ENCODE peak calls at places on chromosomes 16 and 17, in four cellular contexts. One of them, this sample, is unnamed.
A peak's percentile ranks its signal among the peaks of the same experiment; 100 is the strongest.

GRCh38 chr17:5943232-5943631 is 126.9 kb upstream of the WSCD1 start:
- DNase-seq in mesenchymal stem cell: no peak
- DNase-seq in neuronal stem cell: no peak
- DNase-seq in IMR-90: no peak
- DNase-seq in this sample: no peak

GRCh38 chr16:3195975-3196374 is 8.0 kb downstream of the OR1F1 start:
- DNase-seq in mesenchymal stem cell: no peak
- DNase-seq in IMR-90: no peak
- DNase-seq in neuronal stem cell: no peak
- DNase-seq in this sample: no peak

GRCh38 chr17:10063730-10064221 is 134.6 kb downstream of the GAS7 start:
- DNase-seq in IMR-90: peak; percentile 31
- DNase-seq in mesenchymal stem cell: peak; percentile 88
- DNase-seq in neuronal stem cell: no peak
- DNase-seq in this sample: no peak

GRCh38 chr17:71440513-71440912 is 680.3 kb upstream of the SOX9 start:
- DNase-seq in mesenchymal stem cell: no peak
- DNase-seq in IMR-90: peak; percentile 15
- DNase-seq in neuronal stem cell: no peak
- DNase-seq in this sample: no peak

GRCh38 chr16:28189237-28189636 is 22.5 kb downstream of the XPO6 start:
- DNase-seq in IMR-90: peak; percentile 54
- DNase-seq in neuronal stem cell: no peak
- DNase-seq in mesenchymal stem cell: peak; percentile 59
- DNase-seq in this sample: no peak

GRCh38 chr16:83715217-83715920 is 92.4 kb upstream of the HSBP1 start:
- DNase-seq in mesenchymal stem cell: no peak
- DNase-seq in IMR-90: no peak
- DNase-seq in neuronal stem cell: no peak
- DNase-seq in this sample: no peak

GRCh38 chr17:75808905-75809621 is 24.5 kb downstream of the UNK start:
- DNase-seq in mesenchymal stem cell: peak; percentile 78
- DNase-seq in IMR-90: peak; percentile 37
- DNase-seq in neuronal stem cell: no peak
- DNase-seq in this sample: peak; percentile 29

GRCh38 chr17:45149037-45149668 is 878 bp downstream of the HEXIM1 start:
- DNase-seq in IMR-90: peak; percentile 78
- DNase-seq in neuronal stem cell: peak; percentile 86
- DNase-seq in mesenchymal stem cell: peak; percentile 91
- DNase-seq in this sample: peak; percentile 92

GRCh38 chr17:74573169-74573568 is 5.9 kb upstream of the CD300H start:
- DNase-seq in IMR-90: no peak
- DNase-seq in mesenchymal stem cell: no peak
- DNase-seq in neuronal stem cell: no peak
- DNase-seq in this sample: no peak

GRCh38 chr17:42536048-42536371 is at the start of gene NAGLU:
- DNase-seq in mesenchymal stem cell: peak; percentile 92
- DNase-seq in neuronal stem cell: no peak
- DNase-seq in IMR-90: peak; percentile 79
- DNase-seq in this sample: peak; percentile 95

GRCh38 chr16:35788381-35788780 is 2329.0 kb downstream of the TP53TG3F start:
- DNase-seq in IMR-90: no peak
- DNase-seq in mesenchymal stem cell: no peak
- DNase-seq in neuronal stem cell: no peak
- DNase-seq in this sample: no peak

GRCh38 chr16:57446530-57447141 is 549 bp downstream of the CIAPIN1 start:
- DNase-seq in mesenchymal stem cell: peak; percentile 68
- DNase-seq in IMR-90: peak; percentile 4
- DNase-seq in neuronal stem cell: no peak
- DNase-seq in this sample: no peak

GRCh38 chr17:55295411-55296170 is 30.8 kb downstream of the HLF start:
- DNase-seq in IMR-90: peak; percentile 43
- DNase-seq in mesenchymal stem cell: peak; percentile 43
- DNase-seq in neuronal stem cell: peak; percentile 43
- DNase-seq in this sample: peak; percentile 79

GRCh38 chr16:14015948-14016347 is 55.2 kb upstream of the MRTFB start:
- DNase-seq in mesenchymal stem cell: peak; percentile 90
- DNase-seq in IMR-90: peak; percentile 90
- DNase-seq in neuronal stem cell: no peak
- DNase-seq in this sample: no peak

GRCh38 chr16:1678500-1679098 is 520 bp downstream of the JPT2 start:
- DNase-seq in IMR-90: peak; percentile 24
- DNase-seq in mesenchymal stem cell: peak; percentile 63
- DNase-seq in neuronal stem cell: peak; percentile 24
- DNase-seq in this sample: no peak

GRCh38 chr16:15607700-15608396 is 35.1 kb downstream of the MARF1 start:
- DNase-seq in IMR-90: peak; percentile 82
- DNase-seq in mesenchymal stem cell: peak; percentile 85
- DNase-seq in neuronal stem cell: no peak
- DNase-seq in this sample: no peak

GRCh38 chr16:31276600-31276999 is 16.8 kb downstream of the ITGAM start:
- DNase-seq in IMR-90: no peak
- DNase-seq in mesenchymal stem cell: no peak
- DNase-seq in neuronal stem cell: no peak
- DNase-seq in this sample: no peak

GRCh38 chr16:87715658-87716057 is 50.1 kb downstream of the KLHDC4 start:
- DNase-seq in mesenchymal stem cell: peak; percentile 4
- DNase-seq in neuronal stem cell: no peak
- DNase-seq in IMR-90: peak; percentile 34
- DNase-seq in this sample: no peak

GRCh38 chr17:43477832-43478634 is 5.7 kb upstream of the DHX8 start:
- DNase-seq in mesenchymal stem cell: no peak
- DNase-seq in IMR-90: no peak
- DNase-seq in neuronal stem cell: no peak
- DNase-seq in this sample: no peak

GRCh38 chr17:18041776-18042175 is 2.6 kb downstream of the GID4 start:
- DNase-seq in IMR-90: peak; percentile 75
- DNase-seq in mesenchymal stem cell: peak; percentile 68
- DNase-seq in neuronal stem cell: no peak
- DNase-seq in this sample: no peak

GRCh38 chr17:75352079-75352569 is 53.4 kb downstream of the GRB2 start:
- DNase-seq in IMR-90: no peak
- DNase-seq in mesenchymal stem cell: no peak
- DNase-seq in neuronal stem cell: no peak
- DNase-seq in this sample: peak; percentile 83

GRCh38 chr17:60959696-60960095 is 282.0 kb downstream of the BCAS3 start:
- DNase-seq in IMR-90: no peak
- DNase-seq in neuronal stem cell: no peak
- DNase-seq in mesenchymal stem cell: peak; percentile 22
- DNase-seq in this sample: no peak

GRCh38 chr17:43360376-43360738 is 38.4 kb upstream of the ARL4D start:
- DNase-seq in IMR-90: peak; percentile 97
- DNase-seq in mesenchymal stem cell: no peak
- DNase-seq in neuronal stem cell: no peak
- DNase-seq in this sample: no peak

GRCh38 chr17:72266099-72266852 is 145.5 kb downstream of the SOX9 start:
- DNase-seq in IMR-90: no peak
- DNase-seq in mesenchymal stem cell: no peak
- DNase-seq in neuronal stem cell: no peak
- DNase-seq in this sample: no peak

GRCh38 chr17:50029185-50029584 is 26.7 kb upstream of the ITGA3 start:
- DNase-seq in mesenchymal stem cell: no peak
- DNase-seq in IMR-90: no peak
- DNase-seq in neuronal stem cell: no peak
- DNase-seq in this sample: no peak

GRCh38 chr17:62998665-62999393 is 32.8 kb downstream of the TANC2 start:
- DNase-seq in mesenchymal stem cell: peak; percentile 21
- DNase-seq in IMR-90: no peak
- DNase-seq in neuronal stem cell: no peak
- DNase-seq in this sample: no peak
- H3K4me1 ChIP-seq in mesenchymal stem cell: peaks cover 4% of the 10 kb centered on the region
- H3K4me1 ChIP-seq in IMR-90: no peaks in the 10 kb centered on the region
- H3K4me1 ChIP-seq in neuronal stem cell: no peaks in the 10 kb centered on the region
- H3K4me1 ChIP-seq in this sample: no peaks in the 10 kb centered on the region

GRCh38 chr17:57811633-57812280 is 38.1 kb downstream of the MRPS23 start:
- DNase-seq in neuronal stem cell: no peak
- DNase-seq in IMR-90: no peak
- DNase-seq in mesenchymal stem cell: no peak
- DNase-seq in this sample: peak; percentile 52
- H3K18ac ChIP-seq in neuronal stem cell: peak overlapping the region; percentile 1
- H3K18ac ChIP-seq in IMR-90: no peak overlapping the region
- H3K18ac ChIP-seq in mesenchymal stem cell: no peak overlapping the region
- H3K18ac ChIP-seq in this sample: no peak overlapping the region

DNA sequence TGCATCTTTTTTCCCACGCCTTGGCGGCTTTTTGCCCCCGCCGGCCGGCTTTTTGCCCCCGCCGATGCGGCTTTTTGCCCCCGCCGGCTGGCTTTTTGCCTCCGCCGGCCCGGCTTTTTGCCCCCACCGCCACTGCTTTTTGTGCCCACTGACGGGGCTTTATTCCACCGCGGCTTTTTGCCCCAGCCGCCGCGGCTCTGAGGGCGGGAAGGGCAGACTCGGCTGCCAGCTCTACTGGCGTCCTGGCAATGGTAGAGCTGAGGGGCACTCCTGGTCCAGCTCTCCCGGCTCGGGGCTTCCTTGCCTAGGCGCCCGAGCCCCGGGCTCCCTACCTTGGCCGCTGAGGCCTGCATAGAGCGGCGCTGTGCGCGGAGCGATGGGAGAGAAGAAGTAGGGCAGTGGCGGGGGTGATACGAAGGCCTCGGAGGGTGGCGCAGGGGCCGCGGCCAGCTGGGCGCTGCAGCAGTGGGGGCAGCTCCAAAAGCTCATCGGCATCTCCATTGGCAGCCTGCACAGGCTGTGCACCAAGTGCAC is 591.4 kb downstream of the TP53TG3F start:
- DNase-seq in neuronal stem cell: no peak
- DNase-seq in mesenchymal stem cell: no peak
- DNase-seq in IMR-90: no peak
- DNase-seq in this sample: no peak
- H2AFZ ChIP-seq in neuronal stem cell: no peak overlapping the region
- H2AFZ ChIP-seq in mesenchymal stem cell: no peak overlapping the region
- H2AFZ ChIP-seq in IMR-90: no peak overlapping the region
- H2AFZ ChIP-seq in this sample: no peak overlapping the region

DNA sequence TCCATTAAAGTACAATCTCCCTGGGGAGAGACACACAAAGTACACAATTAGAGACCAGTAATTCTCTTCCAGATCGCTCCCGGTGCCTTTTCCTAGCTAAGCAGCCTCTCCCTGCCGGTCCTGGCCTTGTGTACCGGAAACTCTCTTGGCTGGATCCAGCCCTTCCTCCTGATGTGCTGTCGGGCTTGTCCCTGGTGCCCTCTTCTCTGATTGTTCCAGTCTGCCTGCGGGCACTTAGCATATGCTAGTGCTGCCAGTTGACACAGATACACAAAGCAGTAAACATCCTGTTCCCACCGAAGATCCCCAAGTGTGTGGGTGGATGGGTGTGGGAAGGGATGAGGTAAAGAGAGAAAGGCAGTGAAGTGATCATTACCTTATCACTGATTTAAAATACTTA is 9.7 kb downstream of the HS3ST3B1 start:
- DNase-seq in mesenchymal stem cell: no peak
- DNase-seq in IMR-90: no peak
- DNase-seq in neuronal stem cell: no peak
- DNase-seq in this sample: peak; percentile 50
- H3K4me1 ChIP-seq in mesenchymal stem cell: peaks cover 13% of the 10 kb centered on the region
- H3K4me1 ChIP-seq in IMR-90: peaks cover 10% of the 10 kb centered on the region
- H3K4me1 ChIP-seq in neuronal stem cell: peaks cover 19% of the 10 kb centered on the region
- H3K4me1 ChIP-seq in this sample: peaks cover 18% of the 10 kb centered on the region

DNA sequence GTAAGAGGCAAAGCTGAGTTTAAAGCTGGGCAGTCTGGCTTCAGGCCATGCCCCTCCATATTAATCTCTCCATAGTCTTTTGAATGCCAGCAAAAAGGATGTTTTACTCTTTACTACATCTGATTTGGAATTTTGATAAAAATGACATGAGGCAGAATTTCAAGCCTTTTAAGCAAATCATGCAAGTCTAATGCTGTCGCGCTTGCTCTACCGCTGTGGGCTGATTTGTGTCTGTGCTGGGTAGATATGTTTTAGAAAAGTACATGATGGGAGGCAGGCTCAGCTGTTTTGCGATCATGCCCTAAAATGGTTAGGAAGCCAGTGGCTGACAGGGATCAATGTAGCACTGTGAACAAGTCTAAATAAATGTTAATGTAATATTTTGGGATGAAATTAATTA is 312.0 kb downstream of the CA10 start:
- DNase-seq in mesenchymal stem cell: no peak
- DNase-seq in neuronal stem cell: no peak
- DNase-seq in IMR-90: no peak
- DNase-seq in this sample: no peak
- H3K18ac ChIP-seq in mesenchymal stem cell: no peak overlapping the region
- H3K18ac ChIP-seq in neuronal stem cell: no peak overlapping the region
- H3K18ac ChIP-seq in IMR-90: no peak overlapping the region
- H3K18ac ChIP-seq in this sample: no peak overlapping the region

GRCh38 chr16:86343733-86344585 is 166.4 kb upstream of the FOXF1 start:
- DNase-seq in mesenchymal stem cell: peak; percentile 60
- DNase-seq in IMR-90: peak; percentile 54
- DNase-seq in neuronal stem cell: no peak
- DNase-seq in this sample: no peak

GRCh38 chr16:86342161-86342560 is 168.2 kb upstream of the FOXF1 start:
- DNase-seq in neuronal stem cell: no peak
- DNase-seq in mesenchymal stem cell: no peak
- DNase-seq in IMR-90: no peak
- DNase-seq in this sample: no peak

GRCh38 chr16:86344881-86345280 is 165.4 kb upstream of the FOXF1 start:
- DNase-seq in IMR-90: no peak
- DNase-seq in mesenchymal stem cell: no peak
- DNase-seq in neuronal stem cell: no peak
- DNase-seq in this sample: no peak

GRCh38 chr16:86344586-86344871 is 165.8 kb upstream of the FOXF1 start:
- DNase-seq in neuronal stem cell: no peak
- DNase-seq in mesenchymal stem cell: no peak
- DNase-seq in IMR-90: no peak
- DNase-seq in this sample: no peak

GRCh38 chr16:86343111-86343642 is 167.2 kb upstream of the FOXF1 start:
- DNase-seq in IMR-90: peak; percentile 89
- DNase-seq in mesenchymal stem cell: peak; percentile 93
- DNase-seq in neuronal stem cell: no peak
- DNase-seq in this sample: no peak
- H2AFZ ChIP-seq in IMR-90: peak overlapping the region; percentile 89
- H2AFZ ChIP-seq in mesenchymal stem cell: peak overlapping the region; percentile 44
- H2AFZ ChIP-seq in neuronal stem cell: no peak overlapping the region
- H2AFZ ChIP-seq in this sample: no peak overlapping the region

DNA sequence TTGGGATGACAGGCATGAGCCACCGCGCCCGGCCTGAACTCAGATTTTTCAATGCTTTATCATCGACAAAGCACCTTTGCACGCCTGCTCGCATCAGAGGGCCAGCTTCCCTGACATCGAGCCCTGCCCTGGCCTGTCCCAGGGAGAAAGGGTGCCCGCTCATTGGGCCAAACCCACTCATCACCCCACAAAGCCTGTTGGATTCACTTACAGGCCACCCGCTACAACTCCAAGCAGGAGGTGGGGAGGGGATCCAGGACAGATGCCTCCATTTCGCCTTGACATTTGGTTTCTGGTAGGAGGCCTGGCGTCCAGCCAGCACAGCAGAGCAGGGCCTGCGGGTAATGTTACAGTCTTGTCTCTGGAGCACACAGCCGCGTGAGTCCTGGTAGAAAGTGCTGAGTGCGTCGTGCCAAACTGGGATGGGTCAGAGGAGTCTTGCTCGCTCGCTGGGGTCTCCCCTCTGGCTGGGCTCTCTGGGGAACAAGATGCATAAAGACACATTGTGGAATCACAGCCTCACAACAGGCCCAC is 19.8 kb downstream of the SMTNL2 start:
- DNase-seq in neuronal stem cell: no peak
- DNase-seq in mesenchymal stem cell: peak; percentile 43
- DNase-seq in IMR-90: peak; percentile 62
- DNase-seq in this sample: no peak
- H3K4me1 ChIP-seq in neuronal stem cell: peaks cover 26% of the 10 kb centered on the region
- H3K4me1 ChIP-seq in mesenchymal stem cell: peaks cover 44% of the 10 kb centered on the region
- H3K4me1 ChIP-seq in IMR-90: peaks cover 21% of the 10 kb centered on the region
- H3K4me1 ChIP-seq in this sample: peaks cover 3% of the 10 kb centered on the region

GRCh38 chr17:15378243-15378642 is 36.8 kb upstream of the TEKT3 start:
- DNase-seq in IMR-90: no peak
- DNase-seq in neuronal stem cell: no peak
- DNase-seq in mesenchymal stem cell: no peak
- DNase-seq in this sample: no peak
- H3K18ac ChIP-seq in IMR-90: no peak overlapping the region
- H3K18ac ChIP-seq in neuronal stem cell: no peak overlapping the region
- H3K18ac ChIP-seq in mesenchymal stem cell: no peak overlapping the region
- H3K18ac ChIP-seq in this sample: no peak overlapping the region